ENCODE peak calls at places on chromosomes 2 and 18, in ten cellular contexts. O is RCC 7860; I is endothelial cell; E is GM04503; W is fibroblast of lung; X is IMR-90; C is aorta; Z is naive thymus-derived CD4-positive, alpha-beta T cell; K is suprapubic skin; L is activated CD8-positive, alpha-beta T cell treated with anti-CD3 and anti-CD28 coated beads for 36 hours. V is an unnamed sample.

GRCh38 chr2:100246163-100247145 is 75.8 kb downstream of the LONRF2 start:
- DNase-seq in E (no peak), L (peak), I (peak), X (no peak), C (no peak), W (no peak), O (no peak), K (no peak), Z (peak), V (no peak)

GRCh38 chr2:157596992-157597681 is 31.5 kb downstream of the ACVR1C start:
- DNase-seq in O (no peak), K (no peak), C (peak), L (peak), Z (peak), I (peak), E (no peak), X (peak), W (peak), V (no peak)

GRCh38 chr2:203396667-203397066 is 68.5 kb downstream of the ABI2 start:
- DNase-seq in X (no peak), W (no peak), C (no peak), K (no peak), L (no peak), E (no peak), O (no peak), Z (no peak), I (no peak), V (no peak)

GRCh38 chr2:3774336-3774735 is 71.0 kb downstream of the DCDC2C start:
- DNase-seq in Z (no peak), K (no peak), L (no peak), W (no peak), E (no peak), O (no peak), X (no peak), C (no peak), I (no peak), V (no peak)

GRCh38 chr2:43171789-43172188 is 54.6 kb downstream of the ZFP36L2 start:
- DNase-seq in E (peak), I (no peak), O (peak), Z (no peak), L (no peak), K (no peak), C (peak), W (peak), X (peak), V (no peak)

GRCh38 chr2:235979753-235980459 is 188.3 kb downstream of the GBX2 start:
- DNase-seq in C (no peak), I (no peak), E (no peak), Z (no peak), W (no peak), O (no peak), K (no peak), X (no peak), L (no peak), V (no peak)

GRCh38 chr2:146821836-146822316 is 1023.0 kb upstream of the ACVR2A start:
- DNase-seq in X (peak), C (no peak), E (no peak), I (no peak), W (peak), L (no peak), Z (no peak), O (no peak), K (no peak), V (no peak)

GRCh38 chr18:34084635-34085034 is 140.1 kb downstream of the NOL4 start:
- DNase-seq in Z (no peak), E (no peak), O (no peak), I (no peak), W (no peak), K (no peak), L (no peak), X (no peak), C (no peak), V (no peak)

GRCh38 chr18:77191241-77191751 is 58.4 kb upstream of the GALR1 start:
- DNase-seq in Z (no peak), K (no peak), X (peak), C (no peak), O (no peak), I (no peak), L (no peak), E (no peak), W (peak), V (no peak)

GRCh38 chr2:119426801-119427395 is 4.8 kb upstream of the TMEM37 start:
- DNase-seq in W (peak), O (no peak), Z (no peak), L (no peak), X (no peak), E (no peak), I (no peak), C (peak), K (peak), V (no peak)

GRCh38 chr2:46296216-46296839 is 879 bp upstream of the EPAS1 start:
- DNase-seq in W (no peak), E (no peak), X (no peak), K (peak), Z (no peak), O (no peak), L (peak), I (no peak), C (peak), V (no peak)

GRCh38 chr18:3595282-3596273 is 145.6 kb downstream of the TGIF1 start:
- DNase-seq in E (peak), I (no peak), W (peak), L (peak), X (peak), Z (no peak), C (peak), O (peak), K (no peak), V (peak)

GRCh38 chr2:231642631-231643493 is 50.2 kb downstream of the TEX44 start:
- DNase-seq in O (peak), K (peak), E (peak), C (peak), Z (no peak), X (peak), I (peak), W (peak), L (peak), V (peak)

GRCh38 chr18:44149706-44150105 is 531.0 kb upstream of the SETBP1 start:
- DNase-seq in I (no peak), O (peak), C (no peak), W (peak), X (peak), K (no peak), E (peak), Z (no peak), L (no peak), V (peak)

GRCh38 chr18:3441290-3441689 is 8.7 kb upstream of the TGIF1 start:
- DNase-seq in E (no peak), C (no peak), X (no peak), I (peak), Z (peak), K (no peak), O (no peak), W (peak), L (peak), V (no peak)

GRCh38 chr2:237131749-237132148 is 46.1 kb downstream of the COPS8 start:
- DNase-seq in X (no peak), Z (no peak), E (no peak), K (no peak), O (no peak), I (no peak), W (peak), C (no peak), L (no peak), V (no peak)

GRCh38 chr2:20582600-20583221 is 68.2 kb downstream of the HS1BP3 start:
- DNase-seq in K (peak), Z (no peak), W (no peak), X (no peak), E (no peak), I (no peak), L (no peak), C (peak), O (no peak), V (no peak)

GRCh38 chr2:220670461-220670979 is 901.6 kb downstream of the EPHA4 start:
- DNase-seq in E (no peak), X (no peak), C (no peak), Z (no peak), O (no peak), W (no peak), L (no peak), K (no peak), I (no peak), V (no peak)

GRCh38 chr2:112688086-112688880 is 32.5 kb upstream of the NT5DC4 start:
- DNase-seq in W (no peak), C (no peak), L (no peak), K (no peak), E (no peak), Z (no peak), O (no peak), X (no peak), I (no peak), V (no peak)